ENCODE peak calls at places on chromosome 4, in eight cellular contexts. C, M, U, Y, K, G, T and J are unnamed samples.

GRCh38 chr4:80268081-80268823 is 1.8 kb downstream of the FGF5 start:
- DNase-seq in C (no peak), M (no peak), U (no peak), Y (peak; percentile 58), K (no peak), G (no peak), T (no peak), J (no peak)

GRCh38 chr4:182826391-182826790 is 90.8 kb downstream of the DCTD start:
- DNase-seq in C (no peak), M (no peak), U (no peak), Y (no peak), K (no peak), G (no peak), T (no peak), J (no peak)

GRCh38 chr4:91590242-91590641 is 713.5 kb upstream of the GRID2 start:
- DNase-seq in C (no peak), M (no peak), U (no peak), Y (no peak), K (no peak), G (no peak), T (no peak), J (no peak)

GRCh38 chr4:165532976-165533375 is 154.2 kb downstream of the CPE start:
- DNase-seq in C (no peak), M (no peak), U (no peak), Y (no peak), K (no peak), G (no peak), T (no peak), J (no peak)

GRCh38 chr4:125169192-125169591 is 145.6 kb upstream of the FAT4 start:
- DNase-seq in C (no peak), M (no peak), U (no peak), Y (no peak), K (no peak), G (no peak), T (no peak), J (no peak)

GRCh38 chr4:53580301-53580700 is 11.0 kb downstream of the LNX1 start:
- DNase-seq in C (no peak), M (no peak), U (no peak), Y (no peak), K (no peak), G (no peak), T (no peak), J (no peak)

GRCh38 chr4:151486166-151486565 is 77.2 kb downstream of the FHIP1A start:
- DNase-seq in C (no peak), M (peak; percentile 4), U (no peak), Y (no peak), K (no peak), G (no peak), T (no peak), J (no peak)

GRCh38 chr4:85741921-85742591 is 267.1 kb downstream of the ARHGAP24 start:
- DNase-seq in C (no peak), M (no peak), U (no peak), Y (no peak), K (no peak), G (no peak), T (no peak), J (no peak)

GRCh38 chr4:140296335-140296753 is 77.1 kb upstream of the SCOC start:
- DNase-seq in C (peak; percentile 36), M (peak; percentile 75), U (no peak), Y (no peak), K (no peak), G (no peak), T (peak; percentile 3), J (no peak)

GRCh38 chr4:101527186-101527585 is 179.9 kb upstream of the PPP3CA start:
- DNase-seq in C (no peak), M (no peak), U (no peak), Y (no peak), K (no peak), G (peak; percentile 10), T (no peak), J (no peak)

GRCh38 chr4:138910201-138910913 is 105.2 kb upstream of the NOCT start:
- DNase-seq in C (peak; percentile 31), M (peak; percentile 18), U (no peak), Y (no peak), K (no peak), G (no peak), T (peak; percentile 2), J (no peak)

GRCh38 chr4:32962100-32962499 is 2241.9 kb downstream of the PCDH7 start:
- DNase-seq in C (no peak), M (no peak), U (no peak), Y (no peak), K (no peak), G (no peak), T (no peak), J (no peak)

GRCh38 chr4:139875456-139875855 is 209.8 kb downstream of the MGST2 start:
- DNase-seq in C (no peak), M (no peak), U (no peak), Y (peak; percentile 82), K (no peak), G (no peak), T (no peak), J (peak; percentile 38)

GRCh38 chr4:142607976-142608375 is 238.1 kb downstream of the INPP4B start:
- DNase-seq in C (no peak), M (no peak), U (no peak), Y (no peak), K (no peak), G (no peak), T (no peak), J (no peak)

GRCh38 chr4:42282081-42282901 is 115.0 kb upstream of the SHISA3 start:
- DNase-seq in C (peak; percentile 47), M (peak; percentile 89), U (no peak), Y (peak; percentile 59), K (no peak), G (peak; percentile 47), T (peak; percentile 44), J (peak; percentile 59)

GRCh38 chr4:102642571-102643298 is 118.0 kb downstream of the MANBA start:
- DNase-seq in C (no peak), M (peak; percentile 82), U (no peak), Y (no peak), K (no peak), G (no peak), T (no peak), J (no peak)

GRCh38 chr4:182179105-182179504 is 64.1 kb upstream of the TENM3 start:
- DNase-seq in C (no peak), M (peak; percentile 42), U (no peak), Y (no peak), K (no peak), G (no peak), T (no peak), J (no peak)

GRCh38 chr4:53364624-53365023 is 1.2 kb downstream of the SCFD2 start:
- DNase-seq in C (no peak), M (no peak), U (no peak), Y (no peak), K (no peak), G (no peak), T (no peak), J (no peak)

GRCh38 chr4:152705918-152706317 is 26.1 kb upstream of the TMEM154 start:
- DNase-seq in C (no peak), M (no peak), U (no peak), Y (no peak), K (no peak), G (no peak), T (no peak), J (no peak)

GRCh38 chr4:67682266-67682665 is 18.7 kb downstream of the UBA6 start:
- DNase-seq in C (no peak), M (no peak), U (no peak), Y (no peak), K (no peak), G (no peak), T (no peak), J (no peak)

GRCh38 chr4:10734697-10735096 is 50.1 kb upstream of the CLNK start:
- DNase-seq in C (no peak), M (no peak), U (no peak), Y (no peak), K (no peak), G (no peak), T (no peak), J (no peak)

GRCh38 chr4:1277667-1278335 is 11.9 kb upstream of the MAEA start:
- DNase-seq in C (no peak), M (peak; percentile 15), U (no peak), Y (no peak), K (no peak), G (no peak), T (no peak), J (no peak)
- TF ChIP-seq CTCF in C (no peak), M (peak; percentile 18), U (no peak), Y (peak; percentile 23), K (no peak), G (no peak), T (no peak), J (peak; percentile 24)

DNA sequence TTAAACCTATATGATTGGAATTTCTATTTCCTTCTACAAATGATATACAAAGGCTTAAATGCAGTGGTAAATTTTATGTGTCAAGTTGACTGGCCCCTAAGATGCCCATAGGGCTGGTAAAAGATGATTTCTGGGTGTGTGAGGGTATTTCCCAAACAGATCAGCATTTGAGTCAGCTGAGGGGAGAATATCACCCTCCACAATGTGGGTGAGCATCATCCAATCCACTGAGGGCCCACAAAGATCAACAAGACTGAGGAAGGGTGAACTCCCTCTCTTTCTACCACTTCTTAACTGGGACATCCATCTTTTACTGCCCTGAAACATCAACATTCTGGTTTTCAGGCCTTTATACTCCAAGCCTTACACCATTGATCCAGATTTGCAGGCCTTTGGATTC is 1020.8 kb upstream of the SLIT2 start:
- DNase-seq in C (no peak), M (no peak), U (no peak), Y (no peak), K (no peak), G (no peak), T (no peak), J (no peak)
- TF ChIP-seq CTCF in C (no peak), M (no peak), U (no peak), Y (no peak), K (no peak), G (no peak), T (no peak), J (no peak)

GRCh38 chr4:76406070-76406469 is 14.9 kb downstream of the CCDC158 start:
- DNase-seq in C (no peak), M (no peak), U (no peak), Y (no peak), K (no peak), G (no peak), T (no peak), J (no peak)
- TF ChIP-seq CTCF in C (no peak), M (no peak), U (no peak), Y (no peak), K (no peak), G (no peak), T (no peak), J (no peak)

GRCh38 chr4:185203380-185204237 is at the start of gene CFAP97:
- DNase-seq in C (peak; percentile 55), M (peak; percentile 96), U (peak; percentile 95), Y (peak; percentile 61), K (no peak), G (no peak), T (peak; percentile 59), J (peak; percentile 53)

GRCh38 chr4:185205697-185206342 is 2.0 kb upstream of the CFAP97 start:
- DNase-seq in C (no peak), M (no peak), U (no peak), Y (no peak), K (no peak), G (no peak), T (no peak), J (no peak)

GRCh38 chr4:185201983-185202962 is 1.5 kb downstream of the CFAP97 start:
- DNase-seq in C (no peak), M (peak; percentile 83), U (no peak), Y (peak; percentile 39), K (no peak), G (no peak), T (peak; percentile 60), J (no peak)

GRCh38 chr4:185202984-185203379 is 818 bp downstream of the CFAP97 start:
- DNase-seq in C (no peak), M (no peak), U (no peak), Y (no peak), K (no peak), G (no peak), T (no peak), J (no peak)

GRCh38 chr4:185204238-185204910 is 574 bp upstream of the CFAP97 start:
- DNase-seq in C (no peak), M (peak; percentile 22), U (no peak), Y (no peak), K (no peak), G (no peak), T (no peak), J (no peak)
- TF ChIP-seq CTCF in C (no peak), M (no peak), U (no peak), Y (no peak), K (no peak), G (no peak), T (no peak), J (no peak)